ENCODE peak calls at places on chromosomes 16 and 17, in nine cellular contexts. One of them, this sample, is unnamed.

GRCh38 chr17:44005865-44006580 is 1.6 kb downstream of the NAGS start:
- DNase-seq in HT-29: peak
- DNase-seq in left ventricle myocardium inferior: no peak
- DNase-seq in COLO829: no peak
- DNase-seq in EL: no peak
- DNase-seq in NCI-H2081: peak
- DNase-seq in activated CD8-positive, alpha-beta T cell treated with anti-CD3 and anti-CD28 coated beads for 36 hours: peak
- DNase-seq in NCI-H2107: no peak
- DNase-seq in IMR-90: no peak
- DNase-seq in this sample: no peak

GRCh38 chr17:44912763-44913544 is 2.3 kb downstream of the GFAP start:
- DNase-seq in HT-29: no peak
- DNase-seq in EL: no peak
- DNase-seq in NCI-H2107: no peak
- DNase-seq in left ventricle myocardium inferior: no peak
- DNase-seq in IMR-90: no peak
- DNase-seq in NCI-H2081: no peak
- DNase-seq in COLO829: no peak
- DNase-seq in activated CD8-positive, alpha-beta T cell treated with anti-CD3 and anti-CD28 coated beads for 36 hours: no peak
- DNase-seq in this sample: no peak

GRCh38 chr17:15261063-15261817 is 3.9 kb downstream of the PMP22 start:
- DNase-seq in EL: peak
- DNase-seq in NCI-H2081: no peak
- DNase-seq in COLO829: peak
- DNase-seq in left ventricle myocardium inferior: peak
- DNase-seq in activated CD8-positive, alpha-beta T cell treated with anti-CD3 and anti-CD28 coated beads for 36 hours: peak
- DNase-seq in IMR-90: peak
- DNase-seq in HT-29: no peak
- DNase-seq in NCI-H2107: no peak
- DNase-seq in this sample: peak

GRCh38 chr16:64412578-64413280 is 709.1 kb downstream of the CDH11 start:
- DNase-seq in activated CD8-positive, alpha-beta T cell treated with anti-CD3 and anti-CD28 coated beads for 36 hours: no peak
- DNase-seq in HT-29: no peak
- DNase-seq in NCI-H2107: no peak
- DNase-seq in left ventricle myocardium inferior: no peak
- DNase-seq in IMR-90: peak
- DNase-seq in COLO829: peak
- DNase-seq in NCI-H2081: no peak
- DNase-seq in EL: peak
- DNase-seq in this sample: peak

GRCh38 chr17:32253117-32253611 is 12.5 kb upstream of the RHBDL3 start:
- DNase-seq in IMR-90: peak
- DNase-seq in COLO829: peak
- DNase-seq in NCI-H2081: peak
- DNase-seq in HT-29: peak
- DNase-seq in activated CD8-positive, alpha-beta T cell treated with anti-CD3 and anti-CD28 coated beads for 36 hours: peak
- DNase-seq in NCI-H2107: peak
- DNase-seq in EL: peak
- DNase-seq in left ventricle myocardium inferior: peak
- DNase-seq in this sample: peak

GRCh38 chr16:75764154-75764768 is 38.0 kb upstream of the CPHXL start:
- DNase-seq in NCI-H2081: peak
- DNase-seq in left ventricle myocardium inferior: no peak
- DNase-seq in COLO829: peak
- DNase-seq in HT-29: peak
- DNase-seq in NCI-H2107: peak
- DNase-seq in IMR-90: peak
- DNase-seq in activated CD8-positive, alpha-beta T cell treated with anti-CD3 and anti-CD28 coated beads for 36 hours: peak
- DNase-seq in EL: peak
- DNase-seq in this sample: peak

GRCh38 chr17:76820039-76820438 is 48.2 kb upstream of the MGAT5B start:
- DNase-seq in NCI-H2107: peak
- DNase-seq in COLO829: no peak
- DNase-seq in NCI-H2081: peak
- DNase-seq in left ventricle myocardium inferior: no peak
- DNase-seq in activated CD8-positive, alpha-beta T cell treated with anti-CD3 and anti-CD28 coated beads for 36 hours: no peak
- DNase-seq in HT-29: no peak
- DNase-seq in EL: no peak
- DNase-seq in IMR-90: no peak
- DNase-seq in this sample: no peak

GRCh38 chr16:12874135-12874534 is 27.3 kb upstream of the SHISA9 start:
- DNase-seq in HT-29: no peak
- DNase-seq in COLO829: no peak
- DNase-seq in left ventricle myocardium inferior: no peak
- DNase-seq in IMR-90: peak
- DNase-seq in NCI-H2107: no peak
- DNase-seq in EL: peak
- DNase-seq in NCI-H2081: no peak
- DNase-seq in activated CD8-positive, alpha-beta T cell treated with anti-CD3 and anti-CD28 coated beads for 36 hours: no peak
- DNase-seq in this sample: no peak

GRCh38 chr17:64920026-64920418 is 744 bp upstream of the LRRC37A3 start:
- DNase-seq in activated CD8-positive, alpha-beta T cell treated with anti-CD3 and anti-CD28 coated beads for 36 hours: no peak
- DNase-seq in COLO829: no peak
- DNase-seq in left ventricle myocardium inferior: no peak
- DNase-seq in EL: peak
- DNase-seq in NCI-H2107: no peak
- DNase-seq in NCI-H2081: no peak
- DNase-seq in HT-29: peak
- DNase-seq in IMR-90: no peak
- DNase-seq in this sample: peak